ENCODE peak calls at places on chromosomes 5 and 9, in nine cellular contexts. Y is astrocyte, I is GM23248, U is neural progenitor cell, H is Karpas-422, W is GM23338, K is H9, S is neuronal stem cell, D is fibroblast of lung. F is an unnamed sample.

GRCh38 chr5:179803651-179804598 is 2.7 kb downstream of the MGAT4B start:
- DNase-seq in Y (no peak), I (peak; percentile 62), U (no peak), H (peak; percentile 55), W (no peak), K (no peak), S (no peak), D (no peak), F (peak; percentile 35)

GRCh38 chr5:133423618-133424282 is 188.6 kb downstream of the FSTL4 start:
- DNase-seq in Y (peak; percentile 18), I (peak; percentile 73), U (peak; percentile 88), H (peak; percentile 89), W (peak; percentile 88), K (peak; percentile 86), S (peak; percentile 70), D (peak; percentile 34), F (peak; percentile 35)

GRCh38 chr9:110638381-110638954 is 30.1 kb upstream of the MUSK start:
- DNase-seq in Y (no peak), I (peak; percentile 67), U (no peak), H (peak; percentile 59), W (peak; percentile 11), K (no peak), S (no peak), D (no peak), F (peak; percentile 44)

GRCh38 chr5:103891151-103891550 is 328.6 kb upstream of the NUDT12 start:
- DNase-seq in Y (peak; percentile 25), I (no peak), U (no peak), H (no peak), W (no peak), K (no peak), S (no peak), D (peak; percentile 50), F (no peak)

GRCh38 chr9:96136992-96137665 is 164.8 kb downstream of the HSD17B3 start:
- DNase-seq in Y (peak; percentile 41), I (peak; percentile 79), U (peak; percentile 23), H (no peak), W (peak; percentile 42), K (no peak), S (no peak), D (peak; percentile 55), F (peak; percentile 90)

GRCh38 chr5:149284501-149284900 is 12.8 kb downstream of the AFAP1L1 start:
- DNase-seq in Y (no peak), I (peak; percentile 83), U (no peak), H (no peak), W (no peak), K (no peak), S (no peak), D (no peak), F (peak; percentile 57)

GRCh38 chr5:91058155-91058554 is 325.0 kb downstream of the ARRDC3 start:
- DNase-seq in Y (no peak), I (no peak), U (no peak), H (no peak), W (no peak), K (no peak), S (no peak), D (no peak), F (no peak)

GRCh38 chr5:34804913-34805312 is 34.1 kb upstream of the TTC23L start:
- DNase-seq in Y (peak; percentile 68), I (no peak), U (no peak), H (no peak), W (no peak), K (no peak), S (no peak), D (peak; percentile 70), F (no peak)

GRCh38 chr5:59039003-59039295 is 456.1 kb downstream of the RAB3C start:
- DNase-seq in Y (no peak), I (peak; percentile 77), U (peak; percentile 53), H (no peak), W (no peak), K (peak; percentile 43), S (peak; percentile 21), D (no peak), F (no peak)
- H2AFZ ChIP-seq in Y (peak overlapping the region; percentile 82), I (peak overlapping the region; percentile 78), U (peak overlapping the region; percentile 93), H (no peak overlapping the region), W (peak overlapping the region; percentile 96), K (no peak overlapping the region), S (peak overlapping the region; percentile 97), D (peak overlapping the region; percentile 83), F (peak overlapping the region; percentile 83)

DNA sequence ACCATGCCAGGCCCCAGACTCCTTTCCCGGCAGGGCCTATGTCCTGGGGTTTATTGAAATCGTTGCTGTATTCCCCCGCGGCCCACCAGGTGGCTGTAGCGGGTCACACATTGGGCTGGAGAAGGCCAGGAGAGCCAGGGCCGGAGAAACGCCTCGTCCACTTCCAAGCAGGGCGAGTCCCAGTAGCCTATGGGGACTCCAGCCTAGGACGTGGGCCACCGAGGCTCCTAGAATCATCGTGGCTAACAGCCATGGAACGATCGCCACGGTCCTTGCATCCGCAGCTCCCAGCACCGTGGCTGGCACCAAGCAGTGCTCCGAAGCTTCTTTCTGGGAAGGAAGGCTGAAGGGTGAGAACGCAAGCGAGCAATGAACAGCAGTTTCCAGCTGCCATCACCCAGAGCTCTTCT is 87.7 kb downstream of the ENTREP1 start:
- DNase-seq in Y (peak; percentile 43), I (peak; percentile 86), U (peak; percentile 84), H (peak; percentile 54), W (peak; percentile 90), K (peak; percentile 94), S (peak; percentile 58), D (peak; percentile 53), F (peak; percentile 62)
- H2AFZ ChIP-seq in Y (peak overlapping the region; percentile 93), I (peak overlapping the region; percentile 85), U (peak overlapping the region; percentile 94), H (no peak overlapping the region), W (peak overlapping the region; percentile 98), K (peak overlapping the region; percentile 14), S (peak overlapping the region; percentile 84), D (peak overlapping the region; percentile 92), F (no peak overlapping the region)

GRCh38 chr9:109319072-109319630 is 1.7 kb downstream of the EPB41L4B start:
- DNase-seq in Y (no peak), I (no peak), U (peak; percentile 49), H (no peak), W (peak; percentile 53), K (no peak), S (peak; percentile 14), D (peak; percentile 32), F (no peak)
- H2AFZ ChIP-seq in Y (peak overlapping the region; percentile 40), I (no peak overlapping the region), U (peak overlapping the region; percentile 38), H (no peak overlapping the region), W (peak overlapping the region; percentile 59), K (no peak overlapping the region), S (peak overlapping the region; percentile 80), D (no peak overlapping the region), F (no peak overlapping the region)

GRCh38 chr5:168073311-168073710 is 218.1 kb upstream of the WWC1 start:
- DNase-seq in Y (no peak), I (no peak), U (no peak), H (no peak), W (no peak), K (no peak), S (no peak), D (no peak), F (no peak)
- H2AFZ ChIP-seq in Y (no peak overlapping the region), I (no peak overlapping the region), U (peak overlapping the region; percentile 34), H (no peak overlapping the region), W (peak overlapping the region; percentile 23), K (no peak overlapping the region), S (no peak overlapping the region), D (no peak overlapping the region), F (no peak overlapping the region)

DNA sequence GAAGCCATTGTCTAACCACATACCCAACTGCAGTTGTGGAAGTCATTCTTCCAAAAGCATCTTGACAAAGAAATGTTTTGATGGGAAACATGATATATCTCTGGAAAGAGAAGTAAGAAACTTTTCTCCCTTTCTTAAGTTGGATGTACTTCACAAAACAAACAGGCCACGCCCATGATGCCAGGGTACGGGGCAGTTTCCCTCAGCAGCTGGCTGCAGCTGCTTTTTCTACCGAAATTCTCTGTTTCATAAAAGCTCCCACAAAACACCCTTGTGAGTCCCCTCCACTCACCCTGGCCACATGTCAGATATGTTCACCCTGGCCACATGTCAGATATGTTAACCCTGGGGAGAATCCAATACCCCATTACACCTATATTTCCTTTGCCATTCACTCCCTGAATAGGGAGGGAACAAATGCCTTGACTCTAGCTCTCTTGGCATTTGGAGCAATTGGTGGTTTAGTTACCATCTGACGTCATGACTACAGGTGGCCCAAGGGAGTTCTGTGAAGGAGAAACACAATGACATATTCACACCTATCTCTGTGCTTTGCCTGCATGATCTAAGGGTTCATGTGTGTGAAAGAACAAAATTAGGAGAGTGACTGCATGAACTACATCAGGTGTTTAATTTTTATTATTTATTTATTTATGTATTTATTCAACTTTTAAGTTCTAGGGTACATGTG is 103.0 kb downstream of the AOPEP start:
- DNase-seq in Y (no peak), I (no peak), U (no peak), H (no peak), W (no peak), K (no peak), S (no peak), D (no peak), F (no peak)
- H2AFZ ChIP-seq in Y (no peak overlapping the region), I (no peak overlapping the region), U (no peak overlapping the region), H (no peak overlapping the region), W (no peak overlapping the region), K (no peak overlapping the region), S (no peak overlapping the region), D (no peak overlapping the region), F (no peak overlapping the region)